ENCODE peak calls at places on chromosome X, in four cellular contexts. One of them, this sample, is unnamed.

GRCh38 chrX:30733852-30734660 is 80.8 kb downstream of the GK start:
- DNase-seq in globus pallidus: no peak
- DNase-seq in cardiac muscle cell: no peak
- DNase-seq in ELR: no peak
- DNase-seq in this sample: no peak

GRCh38 chrX:102863735-102864134 is 73.3 kb upstream of the RAB40AL start:
- DNase-seq in ELR: peak
- DNase-seq in globus pallidus: peak
- DNase-seq in cardiac muscle cell: peak
- DNase-seq in this sample: peak

GRCh38 chrX:134670241-134670811 is 12.1 kb upstream of the PLAC1 start:
- DNase-seq in cardiac muscle cell: no peak
- DNase-seq in ELR: peak
- DNase-seq in globus pallidus: no peak
- DNase-seq in this sample: peak

GRCh38 chrX:97968376-97969104 is 1084.8 kb downstream of the RPA4 start:
- DNase-seq in ELR: no peak
- DNase-seq in cardiac muscle cell: no peak
- DNase-seq in globus pallidus: no peak
- DNase-seq in this sample: no peak

GRCh38 chrX:52015794-52016193 is 53.2 kb downstream of the MAGED4B start:
- DNase-seq in ELR: no peak
- DNase-seq in cardiac muscle cell: no peak
- DNase-seq in globus pallidus: no peak
- DNase-seq in this sample: no peak

GRCh38 chrX:100695302-100695701 is 36.6 kb downstream of the SYTL4 start:
- DNase-seq in cardiac muscle cell: no peak
- DNase-seq in ELR: peak
- DNase-seq in globus pallidus: no peak
- DNase-seq in this sample: peak

GRCh38 chrX:10023821-10024220 is 56.7 kb downstream of the CLDN34 start:
- DNase-seq in globus pallidus: no peak
- DNase-seq in ELR: no peak
- DNase-seq in cardiac muscle cell: no peak
- DNase-seq in this sample: no peak

GRCh38 chrX:145609951-145610511 is 207.6 kb upstream of the SLITRK2 start:
- DNase-seq in globus pallidus: no peak
- DNase-seq in ELR: no peak
- DNase-seq in cardiac muscle cell: no peak
- DNase-seq in this sample: no peak

GRCh38 chrX:64570204-64570603 is 175.0 kb upstream of the MTMR8 start:
- DNase-seq in globus pallidus: no peak
- DNase-seq in cardiac muscle cell: peak
- DNase-seq in ELR: no peak
- DNase-seq in this sample: peak

GRCh38 chrX:105820247-105820646 is 2.1 kb upstream of the NRK start:
- DNase-seq in cardiac muscle cell: no peak
- DNase-seq in ELR: no peak
- DNase-seq in globus pallidus: no peak
- DNase-seq in this sample: no peak

GRCh38 chrX:123736333-123736921 is 3.6 kb upstream of the THOC2 start:
- DNase-seq in ELR: peak
- DNase-seq in cardiac muscle cell: no peak
- DNase-seq in globus pallidus: no peak
- DNase-seq in this sample: peak

GRCh38 chrX:151680805-151681204 is 14.5 kb upstream of the PRRG3 start:
- DNase-seq in cardiac muscle cell: peak
- DNase-seq in ELR: peak
- DNase-seq in globus pallidus: peak
- DNase-seq in this sample: peak

GRCh38 chrX:83469551-83469950 is 38.5 kb upstream of the POU3F4 start:
- DNase-seq in ELR: peak
- DNase-seq in globus pallidus: peak
- DNase-seq in cardiac muscle cell: peak
- DNase-seq in this sample: peak

GRCh38 chrX:11757729-11758399 is at the start of gene MSL3:
- DNase-seq in cardiac muscle cell: peak
- DNase-seq in ELR: peak
- DNase-seq in globus pallidus: peak
- DNase-seq in this sample: peak

GRCh38 chrX:130682990-130683389 is 220.0 kb downstream of the ENOX2 start:
- DNase-seq in cardiac muscle cell: peak
- DNase-seq in ELR: peak
- DNase-seq in globus pallidus: no peak
- DNase-seq in this sample: no peak

GRCh38 chrX:47316276-47317025 is 53.9 kb upstream of the ZNF157 start:
- DNase-seq in cardiac muscle cell: peak
- DNase-seq in ELR: no peak
- DNase-seq in globus pallidus: no peak
- DNase-seq in this sample: no peak

GRCh38 chrX:11431833-11432232 is 138.6 kb downstream of the AMELX start:
- DNase-seq in cardiac muscle cell: no peak
- DNase-seq in ELR: no peak
- DNase-seq in globus pallidus: no peak
- DNase-seq in this sample: no peak

GRCh38 chrX:40012800-40013682 is 84.7 kb downstream of the BCOR start:
- DNase-seq in cardiac muscle cell: peak
- DNase-seq in ELR: peak
- DNase-seq in globus pallidus: no peak
- DNase-seq in this sample: peak

GRCh38 chrX:35809816-35810215 is 11.7 kb downstream of the MAGEB16 start:
- DNase-seq in cardiac muscle cell: no peak
- DNase-seq in ELR: no peak
- DNase-seq in globus pallidus: no peak
- DNase-seq in this sample: peak

GRCh38 chrX:19193584-19193983 is 71.3 kb upstream of the ADGRG2 start:
- DNase-seq in ELR: peak
- DNase-seq in cardiac muscle cell: peak
- DNase-seq in globus pallidus: no peak
- DNase-seq in this sample: no peak

GRCh38 chrX:16869393-16870094 is 618 bp downstream of the RBBP7 start:
- DNase-seq in cardiac muscle cell: peak
- DNase-seq in globus pallidus: peak
- DNase-seq in ELR: peak
- DNase-seq in this sample: peak

GRCh38 chrX:100995469-100995868 is 26.0 kb downstream of the ARL13A start:
- DNase-seq in cardiac muscle cell: no peak
- DNase-seq in globus pallidus: no peak
- DNase-seq in ELR: peak
- DNase-seq in this sample: no peak

GRCh38 chrX:114075073-114075673 is 508.7 kb upstream of the HTR2C start:
- DNase-seq in globus pallidus: no peak
- DNase-seq in ELR: peak
- DNase-seq in cardiac muscle cell: no peak
- DNase-seq in this sample: peak

GRCh38 chrX:75603833-75604232 is 81.0 kb upstream of the ZDHHC15 start:
- DNase-seq in globus pallidus: peak
- DNase-seq in cardiac muscle cell: peak
- DNase-seq in ELR: peak
- DNase-seq in this sample: peak

GRCh38 chrX:356385-357034 is 30.2 kb downstream of the PPP2R3B start:
- DNase-seq in cardiac muscle cell: no peak
- DNase-seq in globus pallidus: no peak
- DNase-seq in ELR: peak
- DNase-seq in this sample: no peak

GRCh38 chrX:143664302-143664701 is 28.4 kb upstream of the SLITRK4 start:
- DNase-seq in cardiac muscle cell: peak
- DNase-seq in globus pallidus: no peak
- DNase-seq in ELR: peak
- DNase-seq in this sample: peak

GRCh38 chrX:8738588-8739189 is 6.8 kb upstream of the ANOS1 start:
- DNase-seq in cardiac muscle cell: peak
- DNase-seq in globus pallidus: peak
- DNase-seq in ELR: peak
- DNase-seq in this sample: peak

GRCh38 chrX:74505437-74505836 is 84.1 kb downstream of the SLC16A2 start:
- DNase-seq in ELR: no peak
- DNase-seq in globus pallidus: no peak
- DNase-seq in cardiac muscle cell: peak
- DNase-seq in this sample: no peak